ENCODE peak calls at places on chromosomes 3 and 15, in ten cellular contexts. F is IMR-90, L is heart right ventricle, J is GM06990, H is CD14-positive monocyte, U is lower lobe of right lung, Z is uterus, N is BE2C, W is heart left ventricle, B is nephron progenitor cell. C is an unnamed sample.

GRCh38 chr15:90364251-90364650 is 12.2 kb downstream of the ZNF774 start:
- DNase-seq in F (peak), L (no peak), J (no peak), H (no peak), U (no peak), Z (no peak), N (no peak), W (no peak), B (no peak), C (no peak)

GRCh38 chr3:188122571-188123169 is 31.3 kb upstream of the LPP start:
- DNase-seq in F (peak), L (no peak), J (no peak), H (no peak), U (no peak), Z (no peak), N (no peak), W (no peak), B (no peak), C (no peak)

GRCh38 chr3:53084310-53085001 is 38.6 kb upstream of the SFMBT1 start:
- DNase-seq in F (no peak), L (peak), J (no peak), H (no peak), U (no peak), Z (no peak), N (no peak), W (peak), B (no peak), C (no peak)

GRCh38 chr3:188233320-188233719 is 79.4 kb downstream of the LPP start:
- DNase-seq in F (peak), L (no peak), J (no peak), H (no peak), U (no peak), Z (peak), N (no peak), W (no peak), B (no peak), C (no peak)

GRCh38 chr3:116093374-116093773 is 351.9 kb downstream of the LSAMP start:
- DNase-seq in F (no peak), L (no peak), J (no peak), H (no peak), U (no peak), Z (no peak), N (no peak), W (no peak), B (no peak), C (no peak)

GRCh38 chr3:82157952-82158351 is 396.5 kb upstream of the GBE1 start:
- DNase-seq in F (peak), L (no peak), J (no peak), H (no peak), U (no peak), Z (no peak), N (no peak), W (no peak), B (no peak), C (no peak)

GRCh38 chr15:86743283-86743903 is 663.7 kb downstream of the AGBL1 start:
- DNase-seq in F (no peak), L (peak), J (no peak), H (no peak), U (no peak), Z (no peak), N (peak), W (no peak), B (peak), C (no peak)

GRCh38 chr15:27250223-27250622 is 279.2 kb downstream of the GABRG3 start:
- DNase-seq in F (no peak), L (no peak), J (no peak), H (no peak), U (no peak), Z (no peak), N (peak), W (no peak), B (no peak), C (no peak)

GRCh38 chr3:55066406-55067128 is 138.7 kb upstream of the LRTM1 start:
- DNase-seq in F (peak), L (no peak), J (no peak), H (no peak), U (no peak), Z (peak), N (no peak), W (no peak), B (no peak), C (no peak)

GRCh38 chr3:115401298-115401697 is 222.0 kb upstream of the GAP43 start:
- DNase-seq in F (peak), L (no peak), J (no peak), H (no peak), U (no peak), Z (no peak), N (no peak), W (no peak), B (no peak), C (no peak)

GRCh38 chr3:150170843-150171513 is 200.3 kb upstream of the PFN2 start:
- DNase-seq in F (peak), L (no peak), J (no peak), H (no peak), U (no peak), Z (no peak), N (no peak), W (peak), B (no peak), C (no peak)

GRCh38 chr15:44215594-44215993 is 20.5 kb upstream of the FRMD5 start:
- DNase-seq in F (peak), L (no peak), J (no peak), H (no peak), U (no peak), Z (no peak), N (no peak), W (no peak), B (no peak), C (no peak)

GRCh38 chr3:156478931-156479330 is 76.0 kb downstream of the SSR3 start:
- DNase-seq in F (no peak), L (no peak), J (no peak), H (no peak), U (no peak), Z (no peak), N (no peak), W (no peak), B (no peak), C (no peak)

GRCh38 chr3:45180051-45180450 is 33.9 kb upstream of the CDCP1 start:
- DNase-seq in F (peak), L (no peak), J (no peak), H (no peak), U (no peak), Z (no peak), N (no peak), W (no peak), B (no peak), C (no peak)

GRCh38 chr3:56630966-56631365 is 52.1 kb downstream of the TASOR start:
- DNase-seq in F (peak), L (no peak), J (no peak), H (no peak), U (no peak), Z (no peak), N (no peak), W (no peak), B (no peak), C (no peak)

GRCh38 chr3:87796137-87796899 is 262.5 kb downstream of the CGGBP1 start:
- DNase-seq in F (no peak), L (no peak), J (no peak), H (no peak), U (no peak), Z (no peak), N (no peak), W (no peak), B (no peak), C (no peak)

GRCh38 chr15:35514759-35515158 is 31.2 kb downstream of the DPH6 start:
- DNase-seq in F (peak), L (no peak), J (no peak), H (no peak), U (no peak), Z (no peak), N (no peak), W (no peak), B (no peak), C (no peak)

GRCh38 chr3:58329922-58330413 is 2.7 kb upstream of the PXK start:
- DNase-seq in F (no peak), L (no peak), J (no peak), H (no peak), U (no peak), Z (no peak), N (no peak), W (no peak), B (no peak), C (no peak)

GRCh38 chr3:29864809-29865208 is 583.9 kb downstream of the RBMS3 start:
- DNase-seq in F (no peak), L (no peak), J (no peak), H (no peak), U (no peak), Z (no peak), N (no peak), W (no peak), B (no peak), C (no peak)

GRCh38 chr15:73650387-73651126 is 17.4 kb upstream of the NPTN start:
- DNase-seq in F (peak), L (no peak), J (no peak), H (no peak), U (no peak), Z (no peak), N (peak), W (no peak), B (no peak), C (peak)

GRCh38 chr3:45612918-45613602 is 18.5 kb downstream of the LIMD1 start:
- DNase-seq in F (peak), L (no peak), J (peak), H (no peak), U (no peak), Z (no peak), N (no peak), W (no peak), B (no peak), C (peak)

GRCh38 chr3:53794597-53794996 is 51.6 kb downstream of the CHDH start:
- DNase-seq in F (peak), L (no peak), J (no peak), H (no peak), U (no peak), Z (no peak), N (no peak), W (no peak), B (no peak), C (no peak)

GRCh38 chr3:132347095-132347494 is 29.9 kb downstream of the ACP3 start:
- DNase-seq in F (no peak), L (peak), J (no peak), H (no peak), U (no peak), Z (no peak), N (no peak), W (no peak), B (no peak), C (no peak)

GRCh38 chr3:178585439-178585838 is 49.2 kb downstream of the KCNMB2 start:
- DNase-seq in F (no peak), L (no peak), J (no peak), H (no peak), U (no peak), Z (no peak), N (no peak), W (no peak), B (no peak), C (no peak)

GRCh38 chr3:38274864-38275649 is 7.0 kb upstream of the SLC22A14 start:
- DNase-seq in F (no peak), L (no peak), J (no peak), H (no peak), U (no peak), Z (no peak), N (no peak), W (no peak), B (no peak), C (peak)

GRCh38 chr3:13002398-13003124 is 70.7 kb downstream of the IQSEC1 start:
- DNase-seq in F (no peak), L (no peak), J (peak), H (no peak), U (no peak), Z (no peak), N (no peak), W (no peak), B (no peak), C (peak)

GRCh38 chr15:67085818-67086649 is 20.6 kb downstream of the SMAD3 start:
- DNase-seq in F (peak), L (no peak), J (peak), H (peak), U (no peak), Z (no peak), N (no peak), W (no peak), B (no peak), C (peak)

GRCh38 chr3:126938520-126939346 is 44.2 kb upstream of the PLXNA1 start:
- DNase-seq in F (no peak), L (no peak), J (no peak), H (no peak), U (no peak), Z (no peak), N (peak), W (peak), B (no peak), C (no peak)

GRCh38 chr15:88882745-88883144 is 12.6 kb downstream of the HAPLN3 start:
- DNase-seq in F (peak), L (no peak), J (no peak), H (no peak), U (no peak), Z (no peak), N (no peak), W (no peak), B (no peak), C (no peak)

GRCh38 chr3:38354588-38355344 is 8.2 kb downstream of the XYLB start:
- DNase-seq in F (peak), L (no peak), J (no peak), H (no peak), U (no peak), Z (no peak), N (no peak), W (no peak), B (no peak), C (no peak)

GRCh38 chr3:22729981-22730380 is 473.1 kb upstream of the UBE2E2 start:
- DNase-seq in F (peak), L (no peak), J (no peak), H (no peak), U (no peak), Z (no peak), N (no peak), W (no peak), B (no peak), C (no peak)
- TF ChIP-seq CTCF in F (no peak), L (peak), J (no peak), H (no peak), U (no peak), Z (no peak), N (no peak), W (no peak), B (no peak), C (peak)

DNA sequence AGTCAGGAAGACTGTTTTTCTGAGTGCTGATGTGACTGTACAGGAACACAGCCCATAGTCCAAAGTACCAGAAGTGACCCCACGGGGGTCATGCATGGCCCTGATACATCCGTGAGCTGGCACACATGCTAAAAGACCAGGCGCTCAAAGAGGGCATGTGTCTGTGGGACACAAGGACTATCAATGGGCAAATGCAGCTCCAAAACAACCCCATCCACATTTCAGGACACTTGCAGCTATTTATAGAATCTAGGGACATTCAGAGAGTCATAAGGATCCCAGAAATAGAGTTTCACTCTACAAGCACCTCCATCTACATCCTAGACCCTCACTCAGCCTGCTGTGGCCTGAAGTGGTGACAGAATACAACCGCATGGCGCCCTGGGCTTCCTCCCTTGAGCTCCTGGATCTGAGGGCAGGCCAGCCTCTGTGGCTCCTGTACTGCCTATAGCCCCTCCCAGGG is 17.0 kb downstream of the SLC25A20 start:
- DNase-seq in F (no peak), L (no peak), J (no peak), H (no peak), U (no peak), Z (no peak), N (no peak), W (peak), B (no peak), C (no peak)
- TF ChIP-seq CTCF in F (no peak), L (no peak), J (no peak), H (no peak), U (no peak), Z (no peak), N (no peak), W (no peak), B (no peak), C (no peak)

DNA sequence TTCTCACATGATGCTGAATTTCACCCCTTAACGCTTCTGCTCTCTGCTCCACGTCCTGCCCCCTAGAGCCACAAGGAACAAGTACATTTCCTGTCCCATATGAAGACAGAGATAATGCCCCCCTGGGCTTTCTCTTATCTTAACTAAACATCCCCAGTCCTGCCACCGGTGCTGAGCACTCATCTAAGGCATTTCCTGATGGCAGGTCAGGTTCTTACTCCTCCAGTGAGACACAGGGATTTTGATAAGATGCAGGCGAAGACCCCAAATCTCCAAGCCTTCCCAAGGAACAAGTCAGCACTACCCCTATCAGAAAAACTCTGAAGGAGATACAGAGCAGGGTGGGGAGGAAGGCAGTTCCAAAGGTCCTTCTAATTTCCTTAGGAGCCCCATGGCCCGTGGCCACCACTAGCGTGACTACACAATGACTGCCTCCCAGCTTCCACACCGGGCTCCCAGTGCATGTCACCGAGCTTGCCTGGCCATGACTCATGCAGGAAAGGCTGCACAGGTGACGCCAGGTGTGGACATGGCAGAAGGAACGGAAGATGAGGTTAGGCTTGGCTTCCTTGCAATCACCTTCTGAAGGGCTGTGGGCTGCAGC is 152.9 kb downstream of the XXYLT1 start:
- DNase-seq in F (peak), L (no peak), J (no peak), H (no peak), U (no peak), Z (no peak), N (no peak), W (no peak), B (no peak), C (no peak)
- TF ChIP-seq CTCF in F (peak), L (no peak), J (peak), H (no peak), U (peak), Z (peak), N (no peak), W (peak), B (peak), C (peak)

GRCh38 chr15:36557364-36557763 is 22.1 kb upstream of the CDIN1 start:
- DNase-seq in F (no peak), L (no peak), J (no peak), H (no peak), U (no peak), Z (no peak), N (no peak), W (no peak), B (no peak), C (no peak)
- TF ChIP-seq CTCF in F (no peak), L (no peak), J (no peak), H (no peak), U (no peak), Z (no peak), N (no peak), W (no peak), B (no peak), C (no peak)